ENCODE peak calls at places on chromosomes 16 and 17, in four cellular contexts. N is Daoy; G is caudate nucleus; O is CD4-positive, alpha-beta T cell. Z is an unnamed sample.

GRCh38 chr17:79524201-79524882 is 86.5 kb downstream of the RBFOX3 start:
- DNase-seq in G (no peak), N (no peak), O (no peak), Z (no peak)

GRCh38 chr17:6555331-6556120 is 829 bp downstream of the PITPNM3 start:
- DNase-seq in G (peak; percentile 52), N (peak; percentile 83), O (no peak), Z (no peak)

GRCh38 chr17:42407289-42407836 is 15.7 kb downstream of the CAVIN1 start:
- DNase-seq in G (peak; percentile 61), N (peak; percentile 52), O (peak; percentile 63), Z (no peak)

GRCh38 chr16:67882374-67883145 is 2.1 kb upstream of the NRN1L start:
- DNase-seq in O (no peak), N (no peak), G (peak; percentile 70), Z (no peak)

GRCh38 chr16:10297341-10298006 is 88.4 kb upstream of the ATF7IP2 start:
- DNase-seq in G (peak; percentile 7), N (no peak), O (no peak), Z (no peak)

GRCh38 chr17:41730479-41730878 is 4.0 kb downstream of the HAP1 start:
- DNase-seq in O (no peak), N (no peak), G (no peak), Z (no peak)

GRCh38 chr17:57655564-57655963 is 89.5 kb downstream of the CCDC182 start:
- DNase-seq in N (no peak), G (no peak), O (no peak), Z (no peak)

GRCh38 chr16:3098459-3099394 is at the start of gene ZSCAN10:
- DNase-seq in O (no peak), N (no peak), G (no peak), Z (no peak)

GRCh38 chr16:35533683-35534082 is 2074.3 kb downstream of the TP53TG3F start:
- DNase-seq in N (no peak), G (no peak), O (no peak), Z (no peak)

GRCh38 chr17:21129023-21129681 is 2.4 kb downstream of the DHRS7B start:
- DNase-seq in N (peak; percentile 12), O (no peak), G (no peak), Z (no peak)

GRCh38 chr17:41073676-41074075 is 8.0 kb upstream of the KRTAP2-4 start:
- DNase-seq in N (no peak), O (no peak), G (no peak), Z (no peak)

GRCh38 chr17:83103200-83103937 is 24.0 kb downstream of the METRNL start:
- DNase-seq in O (no peak), G (no peak), N (no peak), Z (no peak)

GRCh38 chr16:85416267-85417109 is 196.6 kb upstream of the GSE1 start:
- DNase-seq in N (peak; percentile 56), G (no peak), O (peak; percentile 69), Z (peak; percentile 63)

GRCh38 chr17:71765437-71765836 is 355.4 kb upstream of the SOX9 start:
- DNase-seq in N (peak; percentile 27), O (no peak), G (no peak), Z (no peak)

GRCh38 chr17:8964801-8965393 is 610 bp downstream of the PIK3R5 start:
- DNase-seq in N (no peak), O (no peak), G (no peak), Z (peak; percentile 29)

GRCh38 chr17:77857306-77857555 is 101.3 kb upstream of the TNRC6C start:
- DNase-seq in O (no peak), N (no peak), G (no peak), Z (no peak)

GRCh38 chr16:23072769-23073549 is 76.3 kb downstream of the USP31 start:
- DNase-seq in N (no peak), G (no peak), O (no peak), Z (no peak)

GRCh38 chr16:3873482-3874173 is 6.9 kb downstream of the CREBBP start:
- DNase-seq in O (no peak), N (no peak), G (no peak), Z (no peak)

GRCh38 chr17:58382108-58382884 is 30.3 kb upstream of the SUPT4H1 start:
- DNase-seq in O (no peak), N (no peak), G (no peak), Z (no peak)

GRCh38 chr17:45022655-45023339 is 28.6 kb downstream of the DCAKD start:
- DNase-seq in O (no peak), G (no peak), N (no peak), Z (no peak)

GRCh38 chr17:12730931-12731521 is 58.3 kb upstream of the ARHGAP44 start:
- DNase-seq in N (peak; percentile 83), G (no peak), O (no peak), Z (no peak)

GRCh38 chr16:66894948-66895696 is 14.8 kb downstream of the PDP2 start:
- DNase-seq in N (peak; percentile 74), O (peak; percentile 58), G (peak; percentile 58), Z (peak; percentile 49)

GRCh38 chr16:20181386-20181785 is 107.7 kb upstream of the GPR139 start:
- DNase-seq in N (peak; percentile 27), O (no peak), G (no peak), Z (no peak)

GRCh38 chr16:85528528-85529387 is 84.4 kb upstream of the GSE1 start:
- DNase-seq in N (no peak), O (no peak), G (no peak), Z (no peak)

GRCh38 chr16:28925386-28926228 is 569 bp upstream of the RABEP2 start:
- DNase-seq in O (peak; percentile 76), G (peak; percentile 65), N (peak; percentile 80), Z (peak; percentile 59)

GRCh38 chr17:30429155-30429554 is 48.1 kb upstream of the GOSR1 start:
- DNase-seq in O (no peak), G (no peak), N (no peak), Z (no peak)

GRCh38 chr16:84380405-84380804 is 12.1 kb downstream of the ATP2C2 start:
- DNase-seq in O (no peak), G (no peak), N (no peak), Z (no peak)

GRCh38 chr16:89330177-89330856 is 112.8 kb downstream of the ZNF778 start:
- DNase-seq in O (no peak), N (peak; percentile 88), G (no peak), Z (no peak)

GRCh38 chr17:77223642-77224420 is 83.1 kb downstream of the SEC14L1 start:
- DNase-seq in N (no peak), G (no peak), O (no peak), Z (no peak)

GRCh38 chr16:4376126-4376819 is 4.6 kb downstream of the VASN start:
- DNase-seq in G (peak; percentile 69), N (peak; percentile 71), O (no peak), Z (no peak)

GRCh38 chr16:50941651-50942050 is 199.8 kb downstream of the CYLD start:
- DNase-seq in G (no peak), O (no peak), N (no peak), Z (no peak)

GRCh38 chr17:83181991-83182619 is 102.7 kb downstream of the METRNL start:
- DNase-seq in N (no peak), O (peak; percentile 30), G (no peak), Z (no peak)

GRCh38 chr17:58310511-58311428 is 17.8 kb downstream of the TSPOAP1 start:
- DNase-seq in O (no peak), G (no peak), N (no peak), Z (no peak)

GRCh38 chr17:40552806-40553693 is 12.2 kb downstream of the CCR7 start:
- DNase-seq in O (peak; percentile 55), N (peak; percentile 51), G (no peak), Z (no peak)

GRCh38 chr17:40980594-40980993 is 3.5 kb downstream of the KRT40 start:
- DNase-seq in G (peak; percentile 1), O (no peak), N (no peak), Z (no peak)

GRCh38 chr17:77409282-77410161 is 268.8 kb downstream of the SEC14L1 start:
- DNase-seq in N (peak; percentile 75), O (no peak), G (peak; percentile 21), Z (no peak)

GRCh38 chr16:89395150-89396142 is 94.9 kb downstream of the ANKRD11 start:
- DNase-seq in G (peak; percentile 44), N (peak; percentile 78), O (no peak), Z (no peak)